ENCODE peak calls at places on chromosomes 16 and 17, in eight cellular contexts. K, T, N, W, U, I, Z and X are unnamed samples.

GRCh38 chr17:57285681-57286080 is 29.4 kb downstream of the MSI2 start:
- DNase-seq in I (no peak), U (no peak), W (no peak), N (no peak), K (no peak), T (no peak), Z (no peak), X (no peak)

GRCh38 chr16:83143788-83144187 is 517.0 kb downstream of the CDH13 start:
- DNase-seq in W (no peak), I (peak; percentile 13), U (peak; percentile 9), T (no peak), Z (no peak), K (no peak), N (no peak), X (no peak)

GRCh38 chr17:42407289-42407836 is 15.7 kb downstream of the CAVIN1 start:
- DNase-seq in Z (no peak), W (peak; percentile 95), N (peak; percentile 91), T (peak; percentile 93), K (peak; percentile 93), U (peak; percentile 86), I (peak; percentile 63), X (no peak)

GRCh38 chr16:68737730-68738590 is 868 bp downstream of the CDH1 start:
- DNase-seq in W (no peak), N (peak; percentile 64), I (no peak), U (peak; percentile 86), Z (no peak), K (no peak), T (peak; percentile 87), X (peak; percentile 82)

GRCh38 chr17:77833769-77834168 is 124.7 kb upstream of the TNRC6C start:
- DNase-seq in I (no peak), K (no peak), U (no peak), N (no peak), Z (no peak), W (peak; percentile 20), T (no peak), X (no peak)

GRCh38 chr16:17224859-17225258 is 245.9 kb downstream of the XYLT1 start:
- DNase-seq in T (peak; percentile 36), I (no peak), W (peak; percentile 89), N (no peak), K (peak; percentile 66), U (peak; percentile 66), Z (peak; percentile 1), X (peak; percentile 51)

GRCh38 chr16:84370723-84371552 is 2.6 kb downstream of the ATP2C2 start:
- DNase-seq in I (no peak), Z (no peak), T (no peak), W (no peak), U (peak; percentile 39), N (no peak), K (no peak), X (peak; percentile 22)

GRCh38 chr16:52861614-52862022 is 191.1 kb downstream of the CHD9NB start:
- DNase-seq in Z (no peak), N (peak; percentile 71), U (peak; percentile 22), W (no peak), T (no peak), K (no peak), I (peak; percentile 65), X (no peak)

GRCh38 chr17:63382826-63383225 is 63.3 kb downstream of the CYB561 start:
- DNase-seq in W (no peak), I (no peak), T (no peak), Z (no peak), K (no peak), U (no peak), N (no peak), X (no peak)

GRCh38 chr17:67546578-67547527 is 169.8 kb downstream of the PITPNC1 start:
- DNase-seq in K (no peak), U (peak; percentile 79), I (no peak), Z (no peak), W (peak; percentile 78), T (peak; percentile 87), N (peak; percentile 40), X (peak; percentile 45)

GRCh38 chr17:55546481-55546880 is 35.2 kb upstream of the SMIM36 start:
- DNase-seq in K (no peak), U (no peak), T (no peak), W (no peak), Z (no peak), N (no peak), I (no peak), X (no peak)

GRCh38 chr16:54651440-54651839 is 279.2 kb upstream of the IRX5 start:
- DNase-seq in I (no peak), W (no peak), U (no peak), T (no peak), K (no peak), Z (no peak), N (peak; percentile 93), X (no peak)

DNA sequence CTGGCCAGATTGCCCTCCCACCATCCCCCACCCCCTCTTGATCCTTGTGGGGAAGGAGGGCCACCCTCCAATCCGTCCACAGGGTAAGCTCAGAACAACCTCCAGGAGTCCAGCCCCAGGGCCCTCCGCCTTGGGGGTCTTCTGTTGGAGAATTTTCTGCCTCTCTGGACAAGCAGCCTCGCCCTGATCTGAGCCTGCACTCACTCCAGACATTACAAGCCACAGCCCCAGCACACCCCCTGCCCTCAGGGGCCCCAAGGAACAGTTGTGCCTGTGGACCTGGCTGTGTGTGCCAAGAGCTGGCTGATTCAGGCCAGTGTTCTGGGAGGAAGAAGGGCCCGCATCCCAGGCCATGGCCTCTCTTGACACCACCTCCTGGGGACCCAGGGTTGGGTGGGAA is 466 bp upstream of the ARHGAP27 start:
- DNase-seq in T (no peak), N (no peak), K (no peak), W (no peak), U (no peak), Z (no peak), I (no peak), X (no peak)
- TF ChIP-seq POLR2AphosphoS5 in T (no peak), N (no peak), K (no peak), W (no peak), U (no peak), Z (no peak), I (no peak), X (no peak)

GRCh38 chr16:61831351-61831933 is 204.8 kb downstream of the CDH8 start:
- DNase-seq in U (no peak), I (no peak), N (no peak), W (no peak), K (no peak), T (no peak), Z (no peak), X (no peak)

GRCh38 chr16:61834082-61834481 is 202.2 kb downstream of the CDH8 start:
- DNase-seq in I (no peak), Z (no peak), W (no peak), U (no peak), N (no peak), T (no peak), K (no peak), X (no peak)

GRCh38 chr16:61829631-61830030 is 206.6 kb downstream of the CDH8 start:
- DNase-seq in U (no peak), I (no peak), T (no peak), Z (no peak), K (no peak), N (no peak), W (no peak), X (no peak)
- H3K36me3 ChIP-seq in U (no peaks in the 10 kb centered on the region), I (no peaks in the 10 kb centered on the region), T (no peaks in the 10 kb centered on the region), Z (no peaks in the 10 kb centered on the region), K (no peaks in the 10 kb centered on the region), N (no peaks in the 10 kb centered on the region), W (no peaks in the 10 kb centered on the region), X (no peaks in the 10 kb centered on the region)

GRCh38 chr16:5504028-5504758 is 406.6 kb upstream of the EEF2KMT start:
- DNase-seq in T (peak; percentile 58), U (no peak), N (no peak), W (peak; percentile 72), I (no peak), K (no peak), Z (no peak), X (no peak)
- TF ChIP-seq POLR2AphosphoS5 in T (peak; percentile 9), U (no peak), N (no peak), W (no peak), I (no peak), K (no peak), Z (no peak), X (no peak)

GRCh38 chr16:30762991-30763725 is 1.0 kb downstream of the RNF40 start:
- DNase-seq in Z (no peak), W (no peak), K (no peak), I (no peak), T (no peak), U (no peak), N (no peak), X (no peak)
- H3K36me3 ChIP-seq in Z (peaks cover 52% of the 10 kb centered on the region), W (peaks cover 41% of the 10 kb centered on the region), K (peaks cover 47% of the 10 kb centered on the region), I (peaks cover 35% of the 10 kb centered on the region), T (peaks cover 69% of the 10 kb centered on the region), U (peaks cover 40% of the 10 kb centered on the region), N (peaks cover 39% of the 10 kb centered on the region), X (peaks cover 44% of the 10 kb centered on the region)

GRCh38 chr16:4626396-4626795 is 1.8 kb downstream of the MGRN1 start:
- DNase-seq in K (no peak), N (no peak), I (no peak), U (no peak), T (no peak), Z (no peak), W (no peak), X (no peak)

GRCh38 chr16:4624827-4625616 is 396 bp downstream of the MGRN1 start:
- DNase-seq in I (peak; percentile 40), K (peak; percentile 87), W (peak; percentile 85), T (peak; percentile 72), N (peak; percentile 86), U (peak; percentile 77), Z (no peak), X (peak; percentile 79)

GRCh38 chr16:4625617-4626159 is 1.1 kb downstream of the MGRN1 start:
- DNase-seq in K (no peak), Z (no peak), I (no peak), U (no peak), T (no peak), W (no peak), N (no peak), X (no peak)

GRCh38 chr16:4623593-4623992 is 1.0 kb upstream of the MGRN1 start:
- DNase-seq in W (no peak), I (no peak), N (no peak), K (no peak), U (no peak), Z (no peak), T (no peak), X (no peak)

DNA sequence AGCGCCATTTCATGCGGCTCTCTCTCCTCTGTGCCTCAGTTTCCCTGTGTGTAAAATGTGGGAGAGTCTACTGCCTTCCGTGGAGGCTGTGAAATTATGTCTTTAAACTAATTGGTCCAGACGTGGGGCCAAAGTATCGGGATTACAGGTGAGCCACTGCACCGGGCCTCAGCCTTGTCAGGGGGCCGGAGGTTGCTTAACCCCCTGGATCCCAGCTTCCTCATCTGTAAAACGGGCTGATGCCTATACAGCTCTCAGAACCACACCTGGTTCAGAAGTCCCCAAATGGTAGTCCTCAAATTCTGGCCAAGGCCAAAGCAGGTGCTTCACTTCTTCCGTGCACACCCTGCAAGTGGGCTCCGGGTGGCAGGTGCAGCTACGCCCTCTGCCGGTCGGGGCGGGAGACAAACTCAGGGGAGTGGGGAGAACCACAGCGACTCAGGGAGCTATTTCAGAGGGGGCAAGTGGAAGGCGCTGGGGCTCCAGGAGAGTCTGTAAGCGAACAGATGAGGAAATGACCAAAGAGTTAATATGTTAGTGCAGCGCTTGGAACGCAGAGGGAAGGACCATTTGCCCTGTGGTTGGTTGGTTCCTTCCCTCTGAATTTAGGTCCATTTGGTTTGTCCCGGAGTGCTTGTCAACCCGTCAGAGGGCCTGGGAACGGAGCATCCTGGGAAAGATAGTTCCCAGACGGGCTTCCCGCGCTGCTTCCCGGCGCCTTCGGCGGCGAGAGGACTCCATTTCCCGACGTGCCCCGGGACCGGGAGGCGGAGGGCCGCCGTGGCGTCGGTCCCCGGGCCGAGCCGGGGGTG is at the start of gene MGRN1:
- DNase-seq in N (peak; percentile 98), T (peak; percentile 95), Z (peak; percentile 90), K (peak; percentile 94), W (peak; percentile 97), U (peak; percentile 95), I (peak; percentile 93), X (peak; percentile 97)
- TF ChIP-seq POLR2AphosphoS5 in N (no peak), T (no peak), Z (peak; percentile 10), K (peak; percentile 67), W (no peak), U (peak; percentile 9), I (peak; percentile 41), X (peak; percentile 66)

GRCh38 chr16:28106467-28106866 is 43.0 kb upstream of the GSG1L start:
- DNase-seq in T (no peak), W (no peak), I (no peak), K (no peak), U (no peak), Z (no peak), N (no peak), X (no peak)
- H3K36me3 ChIP-seq in T (peaks cover 94% of the 10 kb centered on the region), W (peaks cover 45% of the 10 kb centered on the region), I (peaks cover 61% of the 10 kb centered on the region), K (peaks cover 89% of the 10 kb centered on the region), U (peaks cover 71% of the 10 kb centered on the region), Z (peaks cover 89% of the 10 kb centered on the region), N (peaks cover 36% of the 10 kb centered on the region), X (peaks cover 88% of the 10 kb centered on the region)